ENCODE peak calls at places on chromosomes 7 and 10, in eight cellular contexts. E is Caki2; X is A172; B is activated naive CD4-positive, alpha-beta T cell treated with anti-CD3 and anti-CD28 coated beads, Interleukin-2, amount 50 U/mL, for 16 hours; F is hypothalamus; M is body of pancreas; H is NCI-H345; C is non-pigmented ciliary epithelial cell. Y is an unnamed sample.

GRCh38 chr10:75733135-75733890 is 301.9 kb downstream of the LRMDA start:
- DNase-seq in E (no peak), M (peak; percentile 49), X (no peak), C (no peak), H (no peak), B (no peak), F (no peak), Y (no peak)

GRCh38 chr10:64733980-64734379 is 1212.8 kb downstream of the REEP3 start:
- DNase-seq in M (peak; percentile 34), F (no peak), C (no peak), E (peak; percentile 51), X (peak; percentile 16), B (no peak), H (no peak), Y (peak; percentile 43)

GRCh38 chr7:70082026-70082655 is 483.9 kb downstream of the AUTS2 start:
- DNase-seq in M (no peak), B (no peak), F (no peak), H (no peak), E (no peak), X (peak; percentile 21), C (no peak), Y (no peak)

GRCh38 chr10:47288916-47289495 is 11.0 kb upstream of the GDF10 start:
- DNase-seq in B (no peak), C (no peak), X (no peak), H (no peak), E (no peak), M (no peak), F (no peak), Y (no peak)

GRCh38 chr10:61752111-61753011 is 89.6 kb downstream of the CABCOCO1 start:
- DNase-seq in F (no peak), H (no peak), E (peak; percentile 88), M (no peak), B (no peak), C (no peak), X (peak; percentile 53), Y (no peak)

GRCh38 chr7:155169081-155169480 is 99.0 kb downstream of the HTR5A start:
- DNase-seq in H (peak; percentile 80), M (no peak), C (no peak), F (no peak), X (no peak), E (no peak), B (no peak), Y (no peak)

GRCh38 chr7:50463035-50463434 is 12.9 kb upstream of the FIGNL1 start:
- DNase-seq in X (no peak), C (no peak), B (no peak), E (no peak), H (no peak), M (no peak), F (no peak), Y (no peak)

GRCh38 chr7:136523581-136523980 is 344.9 kb upstream of the CHRM2 start:
- DNase-seq in F (no peak), M (no peak), B (no peak), E (peak; percentile 51), X (peak; percentile 4), C (no peak), H (no peak), Y (no peak)

Y was measured in BE2C.